ENCODE peak calls at places on chromosomes 1 and 21, in eight cellular contexts. One of them, this sample, is unnamed.

GRCh38 chr1:109508873-109509175 is 703 bp downstream of the AMIGO1 start:
- ATAC-seq in stimulated activated naive B cell treated with anti-CD40 and anti-IgM and Interleukin-4, amounts not matched to agents 10 μg/mL and 1 μg/mL and 100 μg/mL, for 72 hours: no peak
- ATAC-seq in sciatic nerve: no peak
- ATAC-seq in Right ventricle myocardium inferior: no peak
- ATAC-seq in right cardiac atrium: no peak
- ATAC-seq in activated naive CD8-positive, alpha-beta T cell treated with anti-CD3 and anti-CD28 coated beads, Interleukin-2, amount 10 ng/mL, durations not matched to agents 7 days and 5 days: no peak
- ATAC-seq in naive thymus-derived CD8-positive, alpha-beta T cell: peak
- ATAC-seq in left lung: no peak
- ATAC-seq in this sample: no peak

GRCh38 chr1:157089789-157090188 is 9.8 kb downstream of the ETV3L start:
- ATAC-seq in stimulated activated naive B cell treated with anti-CD40 and anti-IgM and Interleukin-4, amounts not matched to agents 10 μg/mL and 1 μg/mL and 100 μg/mL, for 72 hours: peak
- ATAC-seq in sciatic nerve: no peak
- ATAC-seq in Right ventricle myocardium inferior: no peak
- ATAC-seq in right cardiac atrium: peak
- ATAC-seq in activated naive CD8-positive, alpha-beta T cell treated with anti-CD3 and anti-CD28 coated beads, Interleukin-2, amount 10 ng/mL, durations not matched to agents 7 days and 5 days: no peak
- ATAC-seq in naive thymus-derived CD8-positive, alpha-beta T cell: no peak
- ATAC-seq in left lung: peak
- ATAC-seq in this sample: no peak

GRCh38 chr1:33030575-33030974 is 6.1 kb downstream of the AK2 start:
- ATAC-seq in stimulated activated naive B cell treated with anti-CD40 and anti-IgM and Interleukin-4, amounts not matched to agents 10 μg/mL and 1 μg/mL and 100 μg/mL, for 72 hours: no peak
- ATAC-seq in sciatic nerve: no peak
- ATAC-seq in Right ventricle myocardium inferior: peak
- ATAC-seq in right cardiac atrium: peak
- ATAC-seq in activated naive CD8-positive, alpha-beta T cell treated with anti-CD3 and anti-CD28 coated beads, Interleukin-2, amount 10 ng/mL, durations not matched to agents 7 days and 5 days: no peak
- ATAC-seq in naive thymus-derived CD8-positive, alpha-beta T cell: no peak
- ATAC-seq in left lung: peak
- ATAC-seq in this sample: no peak

GRCh38 chr21:45469273-45470086 is 64.5 kb downstream of the COL18A1 start:
- ATAC-seq in stimulated activated naive B cell treated with anti-CD40 and anti-IgM and Interleukin-4, amounts not matched to agents 10 μg/mL and 1 μg/mL and 100 μg/mL, for 72 hours: no peak
- ATAC-seq in sciatic nerve: peak
- ATAC-seq in Right ventricle myocardium inferior: no peak
- ATAC-seq in right cardiac atrium: no peak
- ATAC-seq in activated naive CD8-positive, alpha-beta T cell treated with anti-CD3 and anti-CD28 coated beads, Interleukin-2, amount 10 ng/mL, durations not matched to agents 7 days and 5 days: no peak
- ATAC-seq in naive thymus-derived CD8-positive, alpha-beta T cell: no peak
- ATAC-seq in left lung: no peak
- ATAC-seq in this sample: no peak

GRCh38 chr1:60470231-60470630 is 396.7 kb upstream of the C1orf87 start:
- ATAC-seq in stimulated activated naive B cell treated with anti-CD40 and anti-IgM and Interleukin-4, amounts not matched to agents 10 μg/mL and 1 μg/mL and 100 μg/mL, for 72 hours: no peak
- ATAC-seq in sciatic nerve: no peak
- ATAC-seq in Right ventricle myocardium inferior: no peak
- ATAC-seq in right cardiac atrium: no peak
- ATAC-seq in activated naive CD8-positive, alpha-beta T cell treated with anti-CD3 and anti-CD28 coated beads, Interleukin-2, amount 10 ng/mL, durations not matched to agents 7 days and 5 days: no peak
- ATAC-seq in naive thymus-derived CD8-positive, alpha-beta T cell: no peak
- ATAC-seq in left lung: no peak
- ATAC-seq in this sample: no peak

GRCh38 chr1:1032428-1032827 is 12.5 kb downstream of the AGRN start:
- ATAC-seq in stimulated activated naive B cell treated with anti-CD40 and anti-IgM and Interleukin-4, amounts not matched to agents 10 μg/mL and 1 μg/mL and 100 μg/mL, for 72 hours: peak
- ATAC-seq in sciatic nerve: peak
- ATAC-seq in Right ventricle myocardium inferior: peak
- ATAC-seq in right cardiac atrium: peak
- ATAC-seq in activated naive CD8-positive, alpha-beta T cell treated with anti-CD3 and anti-CD28 coated beads, Interleukin-2, amount 10 ng/mL, durations not matched to agents 7 days and 5 days: no peak
- ATAC-seq in naive thymus-derived CD8-positive, alpha-beta T cell: no peak
- ATAC-seq in left lung: peak
- ATAC-seq in this sample: peak

GRCh38 chr1:3105167-3105863 is 36.3 kb downstream of the PRDM16 start:
- ATAC-seq in stimulated activated naive B cell treated with anti-CD40 and anti-IgM and Interleukin-4, amounts not matched to agents 10 μg/mL and 1 μg/mL and 100 μg/mL, for 72 hours: no peak
- ATAC-seq in sciatic nerve: peak
- ATAC-seq in Right ventricle myocardium inferior: no peak
- ATAC-seq in right cardiac atrium: no peak
- ATAC-seq in activated naive CD8-positive, alpha-beta T cell treated with anti-CD3 and anti-CD28 coated beads, Interleukin-2, amount 10 ng/mL, durations not matched to agents 7 days and 5 days: no peak
- ATAC-seq in naive thymus-derived CD8-positive, alpha-beta T cell: no peak
- ATAC-seq in left lung: peak
- ATAC-seq in this sample: no peak

GRCh38 chr1:29282924-29283803 is 46.8 kb downstream of the PTPRU start:
- ATAC-seq in stimulated activated naive B cell treated with anti-CD40 and anti-IgM and Interleukin-4, amounts not matched to agents 10 μg/mL and 1 μg/mL and 100 μg/mL, for 72 hours: peak
- ATAC-seq in sciatic nerve: peak
- ATAC-seq in Right ventricle myocardium inferior: peak
- ATAC-seq in right cardiac atrium: peak
- ATAC-seq in activated naive CD8-positive, alpha-beta T cell treated with anti-CD3 and anti-CD28 coated beads, Interleukin-2, amount 10 ng/mL, durations not matched to agents 7 days and 5 days: peak
- ATAC-seq in naive thymus-derived CD8-positive, alpha-beta T cell: no peak
- ATAC-seq in left lung: peak
- ATAC-seq in this sample: peak

GRCh38 chr1:8472668-8473067 is 154.8 kb downstream of the SLC45A1 start:
- ATAC-seq in stimulated activated naive B cell treated with anti-CD40 and anti-IgM and Interleukin-4, amounts not matched to agents 10 μg/mL and 1 μg/mL and 100 μg/mL, for 72 hours: peak
- ATAC-seq in sciatic nerve: no peak
- ATAC-seq in Right ventricle myocardium inferior: no peak
- ATAC-seq in right cardiac atrium: no peak
- ATAC-seq in activated naive CD8-positive, alpha-beta T cell treated with anti-CD3 and anti-CD28 coated beads, Interleukin-2, amount 10 ng/mL, durations not matched to agents 7 days and 5 days: peak
- ATAC-seq in naive thymus-derived CD8-positive, alpha-beta T cell: peak
- ATAC-seq in left lung: no peak
- ATAC-seq in this sample: no peak

GRCh38 chr1:1960480-1961196 is 41.6 kb upstream of the TMEM52 start:
- ATAC-seq in stimulated activated naive B cell treated with anti-CD40 and anti-IgM and Interleukin-4, amounts not matched to agents 10 μg/mL and 1 μg/mL and 100 μg/mL, for 72 hours: no peak
- ATAC-seq in sciatic nerve: peak
- ATAC-seq in Right ventricle myocardium inferior: no peak
- ATAC-seq in right cardiac atrium: no peak
- ATAC-seq in activated naive CD8-positive, alpha-beta T cell treated with anti-CD3 and anti-CD28 coated beads, Interleukin-2, amount 10 ng/mL, durations not matched to agents 7 days and 5 days: no peak
- ATAC-seq in naive thymus-derived CD8-positive, alpha-beta T cell: no peak
- ATAC-seq in left lung: no peak
- ATAC-seq in this sample: no peak

GRCh38 chr1:155236451-155236850 is 18.8 kb downstream of the ENTREP3 start:
- ATAC-seq in stimulated activated naive B cell treated with anti-CD40 and anti-IgM and Interleukin-4, amounts not matched to agents 10 μg/mL and 1 μg/mL and 100 μg/mL, for 72 hours: no peak
- ATAC-seq in sciatic nerve: no peak
- ATAC-seq in Right ventricle myocardium inferior: no peak
- ATAC-seq in right cardiac atrium: no peak
- ATAC-seq in activated naive CD8-positive, alpha-beta T cell treated with anti-CD3 and anti-CD28 coated beads, Interleukin-2, amount 10 ng/mL, durations not matched to agents 7 days and 5 days: no peak
- ATAC-seq in naive thymus-derived CD8-positive, alpha-beta T cell: no peak
- ATAC-seq in left lung: no peak
- ATAC-seq in this sample: no peak

GRCh38 chr1:166905930-166906329 is 29.9 kb upstream of the TADA1 start:
- ATAC-seq in stimulated activated naive B cell treated with anti-CD40 and anti-IgM and Interleukin-4, amounts not matched to agents 10 μg/mL and 1 μg/mL and 100 μg/mL, for 72 hours: no peak
- ATAC-seq in sciatic nerve: peak
- ATAC-seq in Right ventricle myocardium inferior: no peak
- ATAC-seq in right cardiac atrium: no peak
- ATAC-seq in activated naive CD8-positive, alpha-beta T cell treated with anti-CD3 and anti-CD28 coated beads, Interleukin-2, amount 10 ng/mL, durations not matched to agents 7 days and 5 days: peak
- ATAC-seq in naive thymus-derived CD8-positive, alpha-beta T cell: no peak
- ATAC-seq in left lung: peak
- ATAC-seq in this sample: peak

GRCh38 chr1:174206148-174206826 is 47.0 kb downstream of the RABGAP1L start:
- ATAC-seq in stimulated activated naive B cell treated with anti-CD40 and anti-IgM and Interleukin-4, amounts not matched to agents 10 μg/mL and 1 μg/mL and 100 μg/mL, for 72 hours: peak
- ATAC-seq in sciatic nerve: no peak
- ATAC-seq in Right ventricle myocardium inferior: peak
- ATAC-seq in right cardiac atrium: peak
- ATAC-seq in activated naive CD8-positive, alpha-beta T cell treated with anti-CD3 and anti-CD28 coated beads, Interleukin-2, amount 10 ng/mL, durations not matched to agents 7 days and 5 days: no peak
- ATAC-seq in naive thymus-derived CD8-positive, alpha-beta T cell: no peak
- ATAC-seq in left lung: no peak
- ATAC-seq in this sample: no peak

GRCh38 chr1:78143152-78143551 is 97.4 kb downstream of the GIPC2 start:
- ATAC-seq in stimulated activated naive B cell treated with anti-CD40 and anti-IgM and Interleukin-4, amounts not matched to agents 10 μg/mL and 1 μg/mL and 100 μg/mL, for 72 hours: peak
- ATAC-seq in sciatic nerve: no peak
- ATAC-seq in Right ventricle myocardium inferior: no peak
- ATAC-seq in right cardiac atrium: no peak
- ATAC-seq in activated naive CD8-positive, alpha-beta T cell treated with anti-CD3 and anti-CD28 coated beads, Interleukin-2, amount 10 ng/mL, durations not matched to agents 7 days and 5 days: peak
- ATAC-seq in naive thymus-derived CD8-positive, alpha-beta T cell: peak
- ATAC-seq in left lung: peak
- ATAC-seq in this sample: no peak